ENCODE peak calls at places on chromosomes 11 and 22, in ten cellular contexts. O is lung; Q is fibroblast of lung; Z is effector memory CD4-positive, alpha-beta T cell; C is right lobe of liver; L is upper lobe of right lung; V is GM23338; M is esophagus squamous epithelium; K is transverse colon; N is body of pancreas. B is an unnamed sample. For H3K4me1, the result is how much of the 10 kb centered on the place peaks cover.

GRCh38 chr22:21961886-21962654 is 9.4 kb upstream of the PPM1F start:
- DNase-seq in M (no peak), V (no peak), N (no peak), C (no peak), L (no peak), O (no peak), Q (peak), K (no peak), Z (no peak), B (no peak)

GRCh38 chr11:5380740-5381342 is 2.8 kb upstream of the OR51M1 start:
- DNase-seq in M (no peak), O (peak), V (peak), K (peak), C (peak), Z (no peak), L (no peak), N (peak), Q (peak), B (no peak)

GRCh38 chr11:90737328-90738050 is 514.6 kb upstream of the CHORDC1 start:
- DNase-seq in M (no peak), K (no peak), V (peak), O (no peak), L (no peak), C (no peak), Z (no peak), N (no peak), Q (no peak), B (no peak)

GRCh38 chr11:47007579-47007978 is 71.0 kb downstream of the CSTPP1 start:
- DNase-seq in K (no peak), L (no peak), Q (no peak), Z (no peak), M (no peak), C (no peak), N (no peak), V (no peak), O (no peak), B (no peak)

GRCh38 chr11:44977493-44977984 is 26.9 kb upstream of the TP53I11 start:
- DNase-seq in L (no peak), K (peak), V (peak), M (no peak), C (no peak), O (no peak), Z (no peak), N (peak), Q (peak), B (no peak)

GRCh38 chr11:80993561-80993960 is 1552.7 kb upstream of the TENM4 start:
- DNase-seq in K (no peak), C (no peak), Q (peak), Z (no peak), L (no peak), V (peak), M (no peak), N (no peak), O (no peak), B (no peak)

GRCh38 chr11:130389315-130389935 is 39.0 kb downstream of the ADAMTS8 start:
- DNase-seq in Q (no peak), M (no peak), N (no peak), O (no peak), C (no peak), L (no peak), V (no peak), K (peak), Z (no peak), B (no peak)

GRCh38 chr11:79092791-79093313 is 348.0 kb downstream of the TENM4 start:
- DNase-seq in K (no peak), O (peak), V (no peak), L (no peak), M (no peak), C (no peak), Q (peak), N (no peak), Z (no peak), B (no peak)

GRCh38 chr11:58905141-58905715 is 34.1 kb upstream of the GLYATL1 start:
- DNase-seq in Q (peak), M (no peak), Z (no peak), V (peak), L (no peak), C (no peak), K (no peak), O (no peak), N (peak), B (peak)

GRCh38 chr11:76025068-76025467 is 181.2 kb downstream of the WNT11 start:
- DNase-seq in Z (no peak), M (no peak), C (no peak), N (no peak), K (no peak), O (no peak), Q (peak), V (no peak), L (no peak), B (no peak)

GRCh38 chr11:118634435-118635236 is 27.2 kb downstream of the PHLDB1 start:
- DNase-seq in Q (peak), C (peak), M (no peak), L (peak), Z (no peak), O (peak), K (peak), V (peak), N (peak), B (peak)

GRCh38 chr11:128580612-128581011 is 6.7 kb downstream of the ETS1 start:
- DNase-seq in Q (no peak), V (no peak), O (no peak), K (no peak), C (no peak), M (no peak), Z (no peak), L (no peak), N (no peak), B (no peak)

GRCh38 chr22:48065852-48066251 is 1303.4 kb downstream of the TBC1D22A start:
- DNase-seq in V (no peak), N (peak), O (no peak), C (no peak), K (no peak), Z (no peak), M (no peak), Q (no peak), L (no peak), B (peak)

GRCh38 chr22:45225732-45226560 is 14.7 kb downstream of the KIAA0930 start:
- DNase-seq in K (peak), Z (no peak), M (no peak), V (no peak), L (peak), C (peak), N (no peak), Q (no peak), O (peak), B (no peak)

GRCh38 chr11:66477256-66478201 is 2.7 kb upstream of the DPP3 start:
- DNase-seq in Z (no peak), O (no peak), K (no peak), N (no peak), C (peak), L (peak), V (peak), M (no peak), Q (no peak), B (no peak)

GRCh38 chr11:8268530-8269461 is 5.1 kb upstream of the LMO1 start:
- DNase-seq in Z (no peak), C (peak), N (no peak), K (no peak), O (no peak), V (peak), L (peak), Q (peak), M (no peak), B (peak)

GRCh38 chr11:19577849-19578619 is 134.6 kb upstream of the NAV2 start:
- DNase-seq in C (no peak), L (no peak), N (peak), Q (peak), M (no peak), K (peak), O (no peak), Z (no peak), V (no peak), B (no peak)

GRCh38 chr11:86143429-86144030 is 74.6 kb upstream of the PICALM start:
- DNase-seq in L (no peak), C (no peak), O (peak), V (no peak), K (no peak), N (peak), M (no peak), Z (no peak), Q (no peak), B (no peak)

GRCh38 chr11:74577624-74578396 is 14.6 kb upstream of the POLD3 start:
- DNase-seq in Q (peak), N (peak), O (no peak), Z (no peak), C (no peak), L (no peak), M (no peak), K (no peak), V (peak), B (no peak)

GRCh38 chr11:1041936-1042608 is 5.6 kb upstream of the MUC6 start:
- DNase-seq in O (no peak), Z (no peak), Q (no peak), N (peak), M (no peak), K (peak), V (no peak), L (peak), C (no peak), B (no peak)

GRCh38 chr11:77062924-77063323 is 3.8 kb upstream of the CAPN5 start:
- DNase-seq in K (no peak), C (peak), Z (no peak), V (peak), L (no peak), Q (no peak), M (no peak), O (no peak), N (no peak), B (no peak)

GRCh38 chr11:12871788-12872321 is 137.3 kb upstream of the RASSF10 start:
- DNase-seq in M (no peak), Q (peak), K (no peak), O (no peak), C (no peak), L (no peak), Z (no peak), N (no peak), V (no peak), B (no peak)

GRCh38 chr11:10993186-10993585 is 135.3 kb upstream of the ZBED5 start:
- DNase-seq in Z (no peak), L (no peak), N (no peak), K (no peak), O (no peak), Q (peak), M (no peak), V (no peak), C (no peak), B (no peak)

GRCh38 chr11:10303558-10304363 is 1.1 kb upstream of the ADM start:
- DNase-seq in V (peak), Z (no peak), M (no peak), L (no peak), Q (peak), C (peak), K (peak), N (peak), O (no peak), B (peak)

GRCh38 chr22:30408388-30409101 is 11.7 kb downstream of the SEC14L2 start:
- DNase-seq in C (no peak), L (no peak), N (no peak), M (no peak), K (no peak), V (no peak), O (no peak), Z (no peak), Q (peak), B (no peak)

GRCh38 chr22:43428005-43428485 is 16.2 kb downstream of the MPPED1 start:
- DNase-seq in C (no peak), O (no peak), N (no peak), Z (no peak), Q (no peak), V (no peak), K (no peak), M (no peak), L (no peak), B (no peak)

GRCh38 chr22:29689872-29690213 is 30.0 kb upstream of the CABP7 start:
- DNase-seq in Q (peak), V (peak), O (peak), Z (no peak), N (peak), M (no peak), K (peak), L (peak), C (peak), B (peak)

GRCh38 chr11:100980156-100980555 is 149.5 kb downstream of the PGR start:
- DNase-seq in Q (no peak), M (no peak), V (peak), L (no peak), O (no peak), N (no peak), C (no peak), K (no peak), Z (no peak), B (no peak)

GRCh38 chr11:27319065-27319464 is 44.0 kb downstream of the CCDC34 start:
- DNase-seq in N (no peak), O (no peak), Q (peak), Z (no peak), L (no peak), V (no peak), M (no peak), K (no peak), C (no peak), B (no peak)

GRCh38 chr11:73156114-73156513 is 14.0 kb upstream of the FCHSD2 start:
- DNase-seq in O (no peak), Q (no peak), M (no peak), V (no peak), K (no peak), L (no peak), C (no peak), Z (no peak), N (no peak), B (no peak)

GRCh38 chr22:46748948-46749681 is 11.1 kb upstream of the CERK start:
- DNase-seq in Q (peak), M (no peak), L (peak), N (no peak), O (no peak), C (no peak), K (no peak), Z (peak), V (no peak), B (peak)

GRCh38 chr11:116865696-116866095 is 28.3 kb upstream of the APOA1 start:
- DNase-seq in Z (no peak), V (no peak), N (no peak), M (no peak), Q (no peak), O (no peak), C (no peak), L (no peak), K (no peak), B (no peak)

GRCh38 chr11:73012121-73012863 is 129.8 kb downstream of the FCHSD2 start:
- DNase-seq in K (no peak), V (peak), L (no peak), Z (no peak), M (no peak), N (no peak), Q (peak), O (no peak), C (no peak), B (no peak)

GRCh38 chr11:121870202-121871045 is 245.6 kb downstream of the BLID start:
- DNase-seq in C (no peak), V (peak), M (no peak), K (no peak), L (no peak), O (no peak), N (no peak), Q (peak), Z (no peak), B (no peak)

GRCh38 chr11:73292481-73292880 is 15.6 kb upstream of the ARHGEF17 start:
- DNase-seq in M (no peak), K (no peak), L (no peak), C (no peak), N (no peak), O (no peak), Z (no peak), Q (peak), V (no peak), B (no peak)

GRCh38 chr11:10307411-10308207 is 2.7 kb downstream of the ADM start:
- DNase-seq in L (peak), N (peak), O (peak), Q (peak), C (peak), V (peak), Z (peak), M (peak), K (peak), B (peak)

GRCh38 chr11:82733444-82734119 is at the start of gene FAM181B:
- DNase-seq in O (no peak), Z (no peak), M (no peak), C (no peak), V (peak), N (peak), K (peak), Q (peak), L (peak), B (peak)

DNA sequence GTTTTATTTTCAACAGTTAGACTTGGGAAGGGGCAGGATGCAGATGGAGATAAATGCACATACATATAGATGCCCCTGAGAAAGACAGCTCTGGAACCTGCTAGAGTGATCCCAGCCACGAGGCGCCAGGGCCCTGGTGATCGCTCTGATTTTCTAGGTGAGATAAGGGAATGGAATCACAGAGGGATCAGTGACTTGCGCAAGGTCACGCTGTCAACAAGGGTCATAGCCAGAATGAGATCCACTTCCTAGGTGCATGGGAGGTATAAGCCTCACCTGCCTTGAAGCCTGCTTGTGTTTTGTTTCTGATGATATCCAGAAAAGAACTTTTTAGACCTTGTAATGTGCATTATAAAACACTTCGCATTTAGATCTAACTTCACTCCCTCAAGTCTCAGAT is 47.5 kb downstream of the ZBTB16 start:
- DNase-seq in K (no peak), L (no peak), Q (no peak), C (peak), N (no peak), Z (no peak), V (no peak), O (no peak), M (no peak), B (no peak)
- H3K4me1 ChIP-seq in K (under half), L (half or more), Q (under half), C (under half), N (half or more), Z (under half), V (under half), O (under half), M (half or more), B (under half)

GRCh38 chr22:36383110-36383581 is 4.6 kb downstream of the MYH9 start:
- DNase-seq in C (no peak), K (peak), O (no peak), Q (peak), Z (peak), N (peak), V (no peak), M (no peak), L (no peak), B (peak)
- H3K4me1 ChIP-seq in C (under half), K (under half), O (under half), Q (under half), Z (half or more), N (half or more), V (half or more), M (half or more), L (half or more), B (half or more)

DNA sequence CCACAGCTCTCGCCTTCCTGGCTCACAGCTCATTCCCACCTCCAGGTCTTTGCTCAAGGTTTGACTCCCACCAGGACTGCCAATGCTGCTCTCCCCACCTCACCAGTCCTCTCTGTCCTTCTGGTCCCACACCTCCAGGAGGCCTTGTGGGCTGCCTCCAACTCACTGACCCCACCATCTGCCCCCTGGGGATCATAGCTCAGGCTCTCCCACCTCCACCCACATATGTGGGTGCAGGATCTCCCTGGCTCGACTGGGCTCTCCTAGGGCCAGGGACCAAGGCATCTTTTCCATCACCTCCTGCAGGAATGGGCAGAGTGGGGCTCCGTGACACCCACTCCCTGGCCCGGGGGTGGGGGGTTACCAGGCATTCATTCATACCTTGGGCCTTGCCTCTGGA is 13.8 kb upstream of the SSTR3 start:
- DNase-seq in Z (no peak), L (no peak), V (no peak), K (no peak), C (no peak), Q (no peak), N (no peak), M (no peak), O (no peak), B (no peak)
- H3K4me1 ChIP-seq in Z (half or more), L (under half), V (under half), K (under half), C (under half), Q (under half), N (under half), M (under half), O (under half), B (half or more)

GRCh38 chr11:14184548-14184947 is 174.4 kb downstream of the RRAS2 start:
- DNase-seq in L (no peak), Q (peak), N (no peak), V (no peak), C (no peak), Z (no peak), K (no peak), M (no peak), O (no peak), B (no peak)
- H3K4me1 ChIP-seq in L (under half), Q (under half), N (under half), V (under half), C (under half), Z (under half), K (under half), M (under half), O (under half), B (under half)

GRCh38 chr22:49922484-49922883 is 4.0 kb downstream of the CRELD2 start:
- DNase-seq in V (no peak), L (no peak), N (no peak), Z (no peak), C (no peak), M (no peak), K (no peak), O (no peak), Q (no peak), B (no peak)

GRCh38 chr22:49925525-49926128 is 7.2 kb downstream of the CRELD2 start:
- DNase-seq in Q (no peak), K (peak), C (no peak), N (no peak), M (no peak), L (no peak), V (no peak), O (no peak), Z (peak), B (peak)

GRCh38 chr22:49922926-49923325 is 4.5 kb downstream of the CRELD2 start:
- DNase-seq in C (no peak), O (no peak), L (no peak), M (no peak), N (no peak), Q (no peak), Z (no peak), K (no peak), V (no peak), B (no peak)

GRCh38 chr22:49923445-49923844 is 5.0 kb downstream of the CRELD2 start:
- DNase-seq in C (no peak), V (no peak), Q (no peak), M (no peak), Z (no peak), N (no peak), O (no peak), K (no peak), L (no peak), B (no peak)

DNA sequence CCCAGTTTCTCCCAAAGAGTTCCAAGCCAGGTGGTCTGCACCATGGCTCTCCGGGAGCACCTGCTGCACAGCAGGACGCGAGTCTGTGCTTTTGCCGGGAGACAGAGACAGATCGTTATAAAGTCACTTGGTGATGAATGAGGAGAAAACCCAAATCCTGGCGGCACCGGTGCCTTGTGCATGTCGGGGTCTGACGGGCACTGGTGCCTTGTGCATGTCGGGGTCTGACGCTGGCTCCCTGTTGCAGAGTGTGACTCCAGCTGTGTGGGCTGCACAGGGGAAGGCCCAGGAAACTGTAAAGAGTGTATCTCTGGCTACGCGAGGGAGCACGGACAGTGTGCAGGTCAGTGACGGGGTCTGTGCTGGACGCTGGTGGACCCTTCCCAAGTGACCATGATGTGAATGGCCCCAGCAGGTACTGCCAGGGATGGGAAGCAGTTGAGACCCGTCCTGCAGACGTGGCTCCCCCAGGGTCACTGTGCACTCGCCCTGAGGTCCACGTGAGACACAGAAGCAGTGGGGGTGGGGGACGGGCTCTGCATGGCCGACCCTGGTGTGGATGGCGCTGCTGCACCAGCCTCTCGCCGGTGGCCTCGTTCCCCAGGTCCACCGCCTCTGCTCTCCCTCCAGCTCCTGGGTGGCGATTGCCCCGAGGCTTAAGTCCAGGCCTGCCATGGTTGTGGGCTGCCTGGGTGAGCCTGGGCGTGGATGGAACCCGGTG is 5.8 kb downstream of the CRELD2 start:
- DNase-seq in M (no peak), N (no peak), C (no peak), K (no peak), O (no peak), L (no peak), Q (no peak), V (no peak), Z (no peak), B (no peak)
- H3K4me1 ChIP-seq in M (under half), N (under half), C (under half), K (under half), O (under half), L (under half), Q (under half), V (under half), Z (under half), B (under half)